ENCODE peak calls at places on chromosomes 11 and 22, in four cellular contexts. One of them, this sample, is unnamed.

GRCh38 chr22:50691521-50691920 is 18.9 kb downstream of the SHANK3 start:
- DNase-seq in H1: peak; percentile 48
- DNase-seq in mesendoderm: peak; percentile 29
- DNase-seq in IMR-90: peak; percentile 44
- DNase-seq in this sample: peak; percentile 77

GRCh38 chr11:101996106-101996505 is 51.1 kb upstream of the CFAP300 start:
- DNase-seq in H1: no peak
- DNase-seq in mesendoderm: no peak
- DNase-seq in IMR-90: no peak
- DNase-seq in this sample: no peak

GRCh38 chr11:44502506-44502905 is 63.0 kb upstream of the CD82 start:
- DNase-seq in H1: no peak
- DNase-seq in mesendoderm: no peak
- DNase-seq in IMR-90: no peak
- DNase-seq in this sample: no peak

GRCh38 chr11:84899134-84899533 is 728.0 kb downstream of the DLG2 start:
- DNase-seq in H1: no peak
- DNase-seq in mesendoderm: no peak
- DNase-seq in IMR-90: no peak
- DNase-seq in this sample: no peak

GRCh38 chr22:19754701-19755144 is 5.9 kb upstream of the TBX1 start:
- DNase-seq in H1: peak; percentile 70
- DNase-seq in mesendoderm: no peak
- DNase-seq in IMR-90: no peak
- DNase-seq in this sample: no peak

GRCh38 chr11:114846040-114846791 is 167.9 kb downstream of the NXPE2 start:
- DNase-seq in H1: no peak
- DNase-seq in mesendoderm: peak; percentile 55
- DNase-seq in IMR-90: no peak
- DNase-seq in this sample: no peak

GRCh38 chr11:100684101-100685065 is 2.7 kb upstream of the ARHGAP42 start:
- DNase-seq in H1: no peak
- DNase-seq in mesendoderm: no peak
- DNase-seq in IMR-90: no peak
- DNase-seq in this sample: no peak

GRCh38 chr11:14812776-14813175 is 79.3 kb downstream of the CYP2R1 start:
- DNase-seq in H1: no peak
- DNase-seq in mesendoderm: peak; percentile 60
- DNase-seq in IMR-90: peak; percentile 2
- DNase-seq in this sample: no peak

GRCh38 chr11:67468056-67468455 is 995 bp downstream of the TMEM134 start:
- DNase-seq in H1: no peak
- DNase-seq in mesendoderm: no peak
- DNase-seq in IMR-90: no peak
- DNase-seq in this sample: no peak

GRCh38 chr11:69385832-69386415 is 92.0 kb downstream of the MYEOV start:
- DNase-seq in H1: no peak
- DNase-seq in mesendoderm: no peak
- DNase-seq in IMR-90: no peak
- DNase-seq in this sample: no peak

GRCh38 chr22:31616315-31616980 is 45.6 kb downstream of the PISD start:
- DNase-seq in H1: no peak
- DNase-seq in mesendoderm: no peak
- DNase-seq in IMR-90: no peak
- DNase-seq in this sample: no peak

GRCh38 chr22:35712672-35713071 is 5.0 kb upstream of the APOL5 start:
- DNase-seq in H1: no peak
- DNase-seq in mesendoderm: peak; percentile 10
- DNase-seq in IMR-90: no peak
- DNase-seq in this sample: no peak

GRCh38 chr11:44290206-44290605 is 19.7 kb downstream of the ALX4 start:
- DNase-seq in H1: no peak
- DNase-seq in mesendoderm: no peak
- DNase-seq in IMR-90: no peak
- DNase-seq in this sample: no peak

GRCh38 chr11:2422461-2423156 is 21.7 kb downstream of the TRPM5 start:
- DNase-seq in H1: no peak
- DNase-seq in mesendoderm: no peak
- DNase-seq in IMR-90: no peak
- DNase-seq in this sample: no peak

GRCh38 chr22:40235418-40235817 is 57.7 kb downstream of the TNRC6B start:
- DNase-seq in H1: no peak
- DNase-seq in mesendoderm: no peak
- DNase-seq in IMR-90: no peak
- DNase-seq in this sample: no peak

GRCh38 chr11:127624455-127624854 is 623.9 kb upstream of the KIRREL3 start:
- DNase-seq in H1: no peak
- DNase-seq in mesendoderm: no peak
- DNase-seq in IMR-90: peak; percentile 6
- DNase-seq in this sample: no peak

GRCh38 chr11:66429983-66430602 is 8.6 kb downstream of the MRPL11 start:
- DNase-seq in H1: peak; percentile 91
- DNase-seq in mesendoderm: peak; percentile 72
- DNase-seq in IMR-90: peak; percentile 67
- DNase-seq in this sample: peak; percentile 87

GRCh38 chr22:49026476-49027121 is 801.1 kb downstream of the BRD1 start:
- DNase-seq in H1: peak; percentile 62
- DNase-seq in mesendoderm: peak; percentile 44
- DNase-seq in IMR-90: no peak
- DNase-seq in this sample: no peak

GRCh38 chr22:47434336-47435203 is 672.1 kb downstream of the TBC1D22A start:
- DNase-seq in H1: no peak
- DNase-seq in mesendoderm: no peak
- DNase-seq in IMR-90: no peak
- DNase-seq in this sample: no peak

GRCh38 chr11:61132646-61133045 is 28.6 kb downstream of the VPS37C start:
- DNase-seq in H1: no peak
- DNase-seq in mesendoderm: no peak
- DNase-seq in IMR-90: no peak
- DNase-seq in this sample: no peak

GRCh38 chr11:61131586-61131985 is 29.3 kb downstream of the CD5 start:
- DNase-seq in H1: no peak
- DNase-seq in mesendoderm: no peak
- DNase-seq in IMR-90: no peak
- DNase-seq in this sample: no peak

GRCh38 chr11:61129608-61130523 is 27.6 kb downstream of the CD5 start:
- DNase-seq in H1: peak; percentile 98
- DNase-seq in mesendoderm: peak; percentile 96
- DNase-seq in IMR-90: peak; percentile 93
- DNase-seq in this sample: peak; percentile 92

GRCh38 chr11:61131998-61132555 is 29.1 kb downstream of the VPS37C start:
- DNase-seq in H1: no peak
- DNase-seq in mesendoderm: no peak
- DNase-seq in IMR-90: no peak
- DNase-seq in this sample: no peak

DNA sequence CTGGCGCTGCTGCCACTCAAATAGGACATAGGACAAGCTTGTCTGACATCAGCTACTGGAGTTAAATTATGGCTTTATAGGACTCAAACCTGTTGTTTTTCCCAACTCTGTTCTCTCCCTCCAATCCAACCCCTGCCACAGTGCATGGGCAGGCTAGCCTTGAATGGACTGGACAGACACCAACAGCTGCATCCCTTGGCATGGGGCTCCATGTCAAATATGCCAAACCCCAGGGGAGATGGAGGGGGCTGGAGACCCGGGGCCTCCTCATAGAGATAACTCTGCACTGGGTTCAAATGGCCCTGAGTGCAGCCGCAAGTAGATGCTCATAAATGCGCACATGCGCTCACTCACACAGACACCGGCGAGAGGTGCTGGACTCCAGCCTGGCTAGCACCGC is 28.9 kb downstream of the CD5 start:
- DNase-seq in H1: no peak
- DNase-seq in mesendoderm: no peak
- DNase-seq in IMR-90: no peak
- DNase-seq in this sample: no peak
- H2BK120ac ChIP-seq in H1: no peak overlapping the region
- H2BK120ac ChIP-seq in mesendoderm: no peak overlapping the region
- H2BK120ac ChIP-seq in IMR-90: peak overlapping the region; percentile 9
- H2BK120ac ChIP-seq in this sample: no peak overlapping the region

DNA sequence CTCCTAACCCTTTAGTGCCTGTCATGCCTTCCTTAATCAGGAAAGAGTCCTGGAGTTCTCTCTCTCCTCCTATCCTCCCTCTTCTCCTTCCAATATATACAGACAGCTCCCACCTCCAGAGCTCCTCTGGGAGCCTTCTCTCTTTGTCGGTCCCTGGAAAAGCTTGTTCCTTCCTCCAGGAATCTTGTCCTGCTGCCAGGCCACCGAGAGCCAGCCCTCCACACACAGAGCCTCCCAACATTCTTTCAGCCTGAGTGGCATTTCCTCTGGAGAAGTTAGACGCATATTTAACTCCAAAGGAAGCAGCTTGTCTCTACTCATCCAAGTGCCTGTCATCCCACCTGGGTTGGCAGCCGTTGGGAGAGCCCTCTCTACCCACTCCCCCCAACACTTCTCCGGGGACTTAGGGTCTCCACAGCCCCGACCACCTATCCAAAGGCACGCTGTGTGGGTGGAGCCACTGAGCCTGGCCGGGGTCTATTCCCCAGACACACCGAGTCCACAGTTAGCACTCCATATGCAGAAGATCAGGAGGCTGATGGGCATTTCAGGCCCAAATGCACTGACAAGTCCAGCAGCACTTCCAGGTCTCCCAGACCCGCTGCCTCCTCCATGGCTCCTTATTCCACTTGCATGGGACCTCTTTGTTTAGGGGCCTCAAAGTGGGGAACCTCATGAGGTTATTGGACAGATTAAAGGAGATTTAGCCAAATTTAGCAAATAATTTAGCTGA is 31.1 kb downstream of the DKK3 start:
- DNase-seq in H1: peak; percentile 47
- DNase-seq in mesendoderm: peak; percentile 91
- DNase-seq in IMR-90: peak; percentile 96
- DNase-seq in this sample: peak; percentile 76
- H2BK120ac ChIP-seq in H1: no peak overlapping the region
- H2BK120ac ChIP-seq in mesendoderm: no peak overlapping the region
- H2BK120ac ChIP-seq in IMR-90: peak overlapping the region; percentile 99
- H2BK120ac ChIP-seq in this sample: peak overlapping the region; percentile 92

DNA sequence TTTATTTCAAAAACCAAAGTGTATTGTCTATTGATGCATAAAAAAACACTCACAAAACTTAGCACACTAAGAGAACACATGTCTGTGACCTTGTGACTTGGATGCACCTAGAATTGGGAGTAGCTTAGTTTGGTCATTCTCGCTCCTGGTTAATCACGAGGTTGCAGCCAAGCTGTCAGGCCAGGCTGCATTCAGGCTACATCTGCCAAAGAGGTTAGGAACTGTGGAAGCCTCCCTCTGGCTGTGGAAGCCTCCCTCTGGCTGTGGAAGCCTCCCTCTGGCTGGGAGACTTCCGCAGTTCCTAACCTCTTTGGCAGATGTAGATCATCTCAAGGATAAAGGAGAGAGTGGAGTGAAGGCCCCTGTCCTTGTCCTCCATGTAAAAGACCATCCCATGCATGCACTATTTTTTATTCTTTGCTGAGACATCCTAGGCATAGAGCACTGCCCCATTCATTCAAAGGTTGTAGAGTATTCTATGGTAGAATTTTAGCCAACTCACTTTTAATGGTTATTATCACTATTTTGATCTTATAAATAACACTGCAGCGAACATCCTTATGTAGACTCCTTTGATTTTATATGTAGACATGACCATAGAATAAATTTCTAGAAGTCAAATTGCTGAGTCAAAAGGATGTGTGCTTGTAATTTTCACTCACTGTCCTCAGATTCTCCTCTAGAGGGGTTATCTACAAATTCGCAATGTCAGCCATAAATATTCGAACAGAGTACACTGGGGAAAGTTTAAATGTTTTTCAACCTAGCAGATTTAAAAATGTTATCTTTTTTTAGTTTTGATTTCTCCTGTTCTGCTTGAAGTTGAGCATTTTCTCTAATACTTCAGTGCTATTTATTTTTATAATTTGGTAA is 63.0 kb upstream of the IGLL5 start:
- DNase-seq in H1: no peak
- DNase-seq in mesendoderm: no peak
- DNase-seq in IMR-90: no peak
- DNase-seq in this sample: no peak
- H2BK120ac ChIP-seq in H1: no peak overlapping the region
- H2BK120ac ChIP-seq in mesendoderm: no peak overlapping the region
- H2BK120ac ChIP-seq in IMR-90: no peak overlapping the region
- H2BK120ac ChIP-seq in this sample: no peak overlapping the region

GRCh38 chr11:133921513-133921912 is 35.3 kb downstream of the IGSF9B start:
- DNase-seq in H1: no peak
- DNase-seq in mesendoderm: no peak
- DNase-seq in IMR-90: no peak
- DNase-seq in this sample: no peak

GRCh38 chr11:133919330-133920108 is 37.2 kb downstream of the IGSF9B start:
- DNase-seq in H1: peak; percentile 57
- DNase-seq in mesendoderm: no peak
- DNase-seq in IMR-90: no peak
- DNase-seq in this sample: no peak

GRCh38 chr11:133921026-133921425 is 35.7 kb downstream of the IGSF9B start:
- DNase-seq in H1: no peak
- DNase-seq in mesendoderm: no peak
- DNase-seq in IMR-90: no peak
- DNase-seq in this sample: no peak

GRCh38 chr11:133918606-133919260 is 38.0 kb downstream of the IGSF9B start:
- DNase-seq in H1: no peak
- DNase-seq in mesendoderm: peak; percentile 79
- DNase-seq in IMR-90: no peak
- DNase-seq in this sample: no peak

DNA sequence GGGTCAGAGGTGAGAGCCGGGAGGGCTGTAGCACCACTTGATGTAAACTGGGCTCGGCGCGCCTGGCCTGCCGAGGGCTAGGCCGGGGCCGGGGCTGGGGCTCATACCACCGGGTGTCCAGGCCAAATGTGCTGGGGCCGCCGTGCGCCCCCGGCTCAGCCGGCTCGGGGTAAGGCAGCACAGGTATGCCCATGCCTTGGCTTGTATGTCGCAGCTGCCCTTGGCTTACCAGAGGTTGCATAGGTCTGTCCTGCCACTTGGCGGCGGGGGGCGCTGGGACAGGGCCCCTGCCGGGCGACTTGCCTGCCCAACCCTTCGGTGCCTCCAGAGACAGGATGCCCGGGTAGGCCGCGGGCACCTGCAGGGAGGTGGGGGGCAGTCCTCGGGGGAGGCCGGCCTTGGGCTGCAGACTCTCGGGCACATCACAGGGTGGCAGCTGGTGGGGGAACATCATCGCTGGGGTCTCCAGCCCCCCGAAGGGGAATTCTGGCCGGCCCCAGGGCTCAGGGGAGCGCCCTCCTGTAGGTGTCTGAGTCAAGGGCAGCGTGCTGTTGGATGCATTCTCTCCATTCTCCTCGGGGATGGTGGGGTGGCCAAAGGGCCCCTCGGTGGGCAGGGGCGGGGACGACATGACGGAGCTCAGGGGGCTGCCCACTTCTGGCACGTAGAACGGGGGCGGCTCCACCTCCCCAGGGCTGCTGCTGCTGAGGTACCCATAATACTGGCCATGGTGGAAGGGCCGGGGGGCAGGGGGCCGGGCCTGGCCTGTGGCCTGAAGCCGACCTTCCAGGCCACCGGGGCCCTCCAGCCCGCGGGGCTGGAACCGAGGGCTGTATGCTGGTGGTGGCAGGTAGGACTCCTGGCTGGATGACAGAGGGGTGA is 36.4 kb downstream of the IGSF9B start:
- DNase-seq in H1: no peak
- DNase-seq in mesendoderm: no peak
- DNase-seq in IMR-90: no peak
- DNase-seq in this sample: no peak
- H2BK120ac ChIP-seq in H1: no peak overlapping the region
- H2BK120ac ChIP-seq in mesendoderm: no peak overlapping the region
- H2BK120ac ChIP-seq in IMR-90: no peak overlapping the region
- H2BK120ac ChIP-seq in this sample: no peak overlapping the region

This sample was measured in trophoblast cell.